ENCODE peak calls at places on chromosomes 3 and 15, in six cellular contexts. W is body of pancreas, S is gastrocnemius medialis, Q is ovary, D is stomach, G is sigmoid colon. Z is an unnamed sample.

GRCh38 chr3:12356175-12356574 is 67.3 kb downstream of the PPARG start:
- DNase-seq in G (no peak), D (no peak), W (no peak), Q (no peak), S (no peak), Z (no peak)

GRCh38 chr3:195508185-195508584 is 34.9 kb downstream of the PPP1R2 start:
- DNase-seq in S (no peak), D (no peak), G (no peak), W (no peak), Q (no peak), Z (no peak)

GRCh38 chr3:15629860-15630597 is 28.5 kb downstream of the BTD start:
- DNase-seq in W (peak; percentile 65), G (peak; percentile 85), D (peak; percentile 63), Q (no peak), S (peak; percentile 76), Z (peak; percentile 77)

GRCh38 chr3:22284559-22284958 is 533.5 kb upstream of the ZNF385D start:
- DNase-seq in D (no peak), G (no peak), S (no peak), W (no peak), Q (no peak), Z (no peak)

GRCh38 chr3:53150247-53151085 is 10.5 kb upstream of the PRKCD start:
- DNase-seq in G (no peak), W (peak; percentile 85), Q (no peak), S (peak; percentile 37), D (peak; percentile 91), Z (no peak)

GRCh38 chr15:68389041-68389930 is 42.7 kb downstream of the ITGA11 start:
- DNase-seq in W (no peak), S (no peak), Q (peak; percentile 10), G (peak; percentile 18), D (peak; percentile 9), Z (no peak)

GRCh38 chr3:145550522-145550921 is 610.5 kb downstream of the PLOD2 start:
- DNase-seq in S (no peak), W (no peak), G (no peak), Q (no peak), D (no peak), Z (no peak)

GRCh38 chr3:126621627-126622345 is 33.1 kb downstream of the TXNRD3 start:
- DNase-seq in S (no peak), Q (no peak), G (no peak), D (no peak), W (no peak), Z (no peak)

GRCh38 chr3:66476852-66477381 is 23.9 kb downstream of the LRIG1 start:
- DNase-seq in Q (no peak), W (no peak), D (no peak), S (no peak), G (peak; percentile 85), Z (no peak)

GRCh38 chr3:126460386-126460785 is 15.3 kb downstream of the ZXDC start:
- DNase-seq in S (no peak), D (no peak), G (no peak), W (no peak), Q (no peak), Z (no peak)

GRCh38 chr3:75101329-75102147 is 487.1 kb upstream of the CNTN3 start:
- DNase-seq in D (no peak), Q (no peak), G (no peak), W (no peak), S (no peak), Z (no peak)

GRCh38 chr3:53069422-53070068 is 23.7 kb upstream of the SFMBT1 start:
- DNase-seq in S (no peak), Q (no peak), D (no peak), W (no peak), G (peak; percentile 24), Z (no peak)

GRCh38 chr3:107496855-107497254 is 25.9 kb upstream of the BBX start:
- DNase-seq in S (no peak), G (no peak), Q (no peak), D (no peak), W (no peak), Z (no peak)

DNA sequence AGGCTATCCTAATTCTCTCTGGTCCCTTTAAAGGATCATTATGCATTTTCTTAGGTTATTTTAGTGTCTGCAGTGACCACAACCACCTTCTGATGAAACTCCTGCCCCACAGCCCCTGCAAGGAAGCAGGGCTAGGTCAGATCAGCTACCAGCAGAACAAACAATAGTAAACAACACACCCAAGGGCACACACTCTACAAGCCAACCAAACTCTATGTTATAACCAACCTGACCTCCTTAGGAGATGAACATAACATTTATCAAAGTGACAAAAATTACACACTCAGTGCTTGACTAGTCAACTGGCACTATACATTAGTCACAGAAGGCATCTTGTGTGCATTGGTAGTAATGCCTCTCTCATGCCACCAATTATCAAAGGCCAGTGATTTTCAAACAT is 17.3 kb downstream of the DENND6A start:
- DNase-seq in W (no peak), S (no peak), Q (no peak), G (no peak), D (no peak), Z (no peak)
- TF ChIP-seq POLR2A in W (no peak), S (no peak), Q (no peak), G (no peak), D (no peak), Z (no peak)

GRCh38 chr15:40908095-40908494 is 13.8 kb downstream of the VPS18 start:
- DNase-seq in G (no peak), W (no peak), Q (no peak), D (no peak), S (no peak), Z (no peak)

GRCh38 chr15:40906947-40907802 is 12.9 kb downstream of the VPS18 start:
- DNase-seq in D (peak; percentile 74), G (no peak), S (peak; percentile 62), Q (peak; percentile 69), W (peak; percentile 43), Z (no peak)

GRCh38 chr15:40902605-40903561 is 8.6 kb downstream of the VPS18 start:
- DNase-seq in G (no peak), S (no peak), Q (no peak), W (no peak), D (no peak), Z (no peak)

GRCh38 chr15:40904552-40905201 is 10.4 kb downstream of the VPS18 start:
- DNase-seq in D (no peak), W (no peak), Q (no peak), S (no peak), G (no peak), Z (no peak)

GRCh38 chr15:40906101-40906946 is 12.1 kb downstream of the VPS18 start:
- DNase-seq in W (peak; percentile 88), S (peak; percentile 94), Q (peak; percentile 87), D (peak; percentile 96), G (peak; percentile 94), Z (peak; percentile 87)
- TF ChIP-seq POLR2A in W (no peak), S (peak; percentile 58), Q (no peak), D (no peak), G (no peak), Z (no peak)

GRCh38 chr15:41660235-41661077 is at the start of gene MGA:
- DNase-seq in D (peak; percentile 94), S (peak; percentile 79), G (peak; percentile 95), W (peak; percentile 85), Q (peak; percentile 89), Z (peak; percentile 95)
- TF ChIP-seq POLR2A in D (no peak), S (peak; percentile 38), G (no peak), W (peak; percentile 23), Q (peak; percentile 43), Z (peak; percentile 54)

DNA sequence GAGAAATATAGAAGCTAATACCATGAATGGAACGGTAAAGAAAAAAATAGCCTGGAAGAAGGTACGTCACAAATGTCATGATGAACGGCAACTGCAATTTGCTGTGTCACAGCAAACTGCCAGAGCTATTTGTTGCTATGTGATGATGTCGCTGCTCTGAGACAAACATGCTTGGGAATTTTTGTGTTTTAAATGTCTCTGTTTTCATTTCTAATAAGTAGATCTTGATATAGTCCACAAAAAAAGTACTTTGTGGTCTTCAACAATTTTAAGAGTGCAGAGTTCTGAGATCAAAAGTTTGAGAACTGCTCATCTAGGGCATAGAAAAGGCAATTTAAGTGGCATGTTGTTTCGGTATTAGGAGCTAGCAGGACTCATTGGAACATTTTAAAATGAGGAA is 4.3 kb upstream of the NR1D2 start:
- DNase-seq in S (no peak), D (no peak), Q (no peak), G (no peak), W (no peak), Z (peak; percentile 16)
- TF ChIP-seq POLR2A in S (no peak), D (no peak), Q (no peak), G (no peak), W (no peak), Z (no peak)

DNA sequence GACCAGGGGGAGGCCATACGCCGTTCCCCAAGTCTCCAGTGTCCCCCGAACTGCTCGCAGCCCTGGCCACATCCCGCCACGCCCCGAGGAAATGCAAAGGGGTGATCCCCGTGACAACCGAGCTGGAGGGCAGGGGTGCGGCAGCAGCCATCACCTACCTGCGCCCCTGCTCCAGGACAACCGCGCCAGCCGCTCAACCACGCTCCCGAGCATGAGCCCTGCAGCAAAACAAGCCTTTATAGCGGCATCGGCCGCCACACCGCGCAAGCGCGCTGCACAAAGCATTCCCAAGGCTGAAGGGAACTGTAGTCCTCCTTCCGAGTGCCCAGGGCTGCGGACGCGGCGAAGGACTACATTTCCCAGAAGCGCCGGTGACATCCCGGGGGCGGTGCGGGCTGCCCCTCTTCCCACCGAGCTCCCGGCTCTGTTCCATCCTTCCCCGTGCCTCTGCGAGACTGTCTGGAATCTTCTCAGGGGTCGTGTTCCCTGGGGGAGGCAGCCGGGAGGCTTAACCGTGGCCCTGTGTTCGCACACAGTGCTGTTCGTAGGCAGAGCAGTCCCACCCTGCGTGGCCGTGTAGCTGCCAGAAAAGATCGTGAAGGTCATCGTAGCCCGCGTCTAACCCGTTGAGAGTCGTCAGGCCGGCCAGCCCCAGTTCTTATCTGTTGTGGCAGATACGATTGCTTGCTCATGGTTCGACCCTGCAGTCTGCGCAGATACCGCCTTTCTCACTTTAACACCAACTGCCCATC is at the start of gene ABCC5:
- DNase-seq in S (peak; percentile 93), D (peak; percentile 92), G (peak; percentile 97), W (peak; percentile 91), Q (peak; percentile 92), Z (peak; percentile 99)
- TF ChIP-seq POLR2A in S (peak; percentile 65), D (no peak), G (no peak), W (no peak), Q (no peak), Z (peak; percentile 92)

GRCh38 chr3:39192490-39193092 is at the start of gene XIRP1:
- DNase-seq in W (no peak), Q (no peak), G (no peak), S (peak; percentile 90), D (no peak), Z (no peak)
- TF ChIP-seq POLR2A in W (no peak), Q (no peak), G (no peak), S (peak; percentile 79), D (no peak), Z (no peak)

DNA sequence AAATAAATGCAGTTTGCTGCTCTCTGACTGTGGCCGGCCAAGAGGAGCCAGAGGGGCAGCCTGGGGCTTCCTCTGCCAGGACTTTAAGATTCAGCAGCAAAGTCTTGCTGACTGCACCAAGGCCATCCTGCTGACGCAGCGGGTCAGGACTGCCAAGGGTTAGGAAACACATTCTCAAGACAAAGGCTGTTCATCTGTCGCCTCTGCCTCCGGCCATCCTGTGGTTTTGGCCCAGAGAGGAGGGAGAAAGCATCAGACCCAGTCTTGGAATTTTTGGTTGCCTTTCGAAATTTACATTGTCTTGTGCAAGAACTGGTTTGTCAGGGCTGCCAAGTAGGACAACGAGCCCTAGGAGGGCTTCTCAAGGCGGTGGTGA is 42.8 kb upstream of the RHO start:
- DNase-seq in Q (peak; percentile 70), D (peak; percentile 52), W (peak; percentile 48), S (peak; percentile 82), G (peak; percentile 92), Z (no peak)
- TF ChIP-seq POLR2A in Q (no peak), D (no peak), W (no peak), S (no peak), G (no peak), Z (no peak)